ENCODE peak calls at places on chromosomes 2 and 18, in four cellular contexts. U is H1; Y is AML-193; R is stimulated activated CD4-positive, alpha-beta T cell treated with anti-CD3 and anti-CD28 coated beads, Interleukin-1b, Interleukin-23, amount 100 ng/mL, for 1 hour. P is an unnamed sample.

GRCh38 chr2:100919316-100919715 is 82.8 kb upstream of the RPL31 start:
- DNase-seq in Y (no peak), U (no peak), R (no peak), P (no peak)

GRCh38 chr18:24837065-24837464 is 376.6 kb downstream of the HRH4 start:
- DNase-seq in U (no peak), Y (no peak), R (no peak), P (no peak)

GRCh38 chr18:31206787-31207381 is 44.2 kb upstream of the DSC1 start:
- DNase-seq in U (peak), R (no peak), Y (peak), P (no peak)

GRCh38 chr2:105796131-105796638 is 51.5 kb downstream of the NCK2 start:
- DNase-seq in Y (peak), R (no peak), U (no peak), P (no peak)

GRCh38 chr2:233076749-233077148 is 16.6 kb downstream of the INPP5D start:
- DNase-seq in Y (peak), R (no peak), U (no peak), P (no peak)

GRCh38 chr18:53115876-53116585 is 776.0 kb downstream of the DCC start:
- DNase-seq in Y (no peak), R (no peak), U (no peak), P (no peak)

GRCh38 chr18:44356566-44357157 is 324.0 kb upstream of the SETBP1 start:
- DNase-seq in U (no peak), Y (no peak), R (no peak), P (no peak)

GRCh38 chr18:13070460-13070859 is 79.3 kb downstream of the CEP192 start:
- DNase-seq in U (no peak), R (no peak), Y (no peak), P (no peak)

GRCh38 chr2:168208652-168209051 is 38.7 kb downstream of the STK39 start:
- DNase-seq in R (no peak), Y (no peak), U (no peak), P (no peak)

GRCh38 chr18:39491408-39491807 is 1925.8 kb upstream of the CELF4 start:
- DNase-seq in R (no peak), Y (no peak), U (no peak), P (no peak)

GRCh38 chr2:111918383-111918806 is 20.0 kb downstream of the MERTK start:
- DNase-seq in U (no peak), R (no peak), Y (no peak), P (no peak)

GRCh38 chr2:12618576-12618975 is 98.2 kb upstream of the TRIB2 start:
- DNase-seq in U (no peak), Y (no peak), R (no peak), P (no peak)

GRCh38 chr2:129936334-129936934 is 43.0 kb upstream of the RAB6C start:
- DNase-seq in Y (peak), R (no peak), U (no peak), P (no peak)

GRCh38 chr2:132943829-132944228 is 273.8 kb upstream of the LYPD1 start:
- DNase-seq in U (no peak), Y (no peak), R (no peak), P (no peak)

GRCh38 chr2:108588070-108588668 is 53.9 kb downstream of the LIMS1 start:
- DNase-seq in R (no peak), U (no peak), Y (peak), P (peak)

GRCh38 chr2:81589406-81589805 is 1284.9 kb upstream of the LRRTM1 start:
- DNase-seq in Y (no peak), R (no peak), U (no peak), P (no peak)

GRCh38 chr2:88090446-88091283 is 23.0 kb downstream of the SMYD1 start:
- DNase-seq in R (peak), Y (no peak), U (no peak), P (peak)

GRCh38 chr2:46801731-46802664 is 113.6 kb downstream of the MCFD2 start:
- DNase-seq in Y (no peak), R (no peak), U (no peak), P (no peak)

GRCh38 chr2:200810252-200810650 is 1.5 kb upstream of the BZW1 start:
- DNase-seq in R (no peak), Y (peak), U (no peak), P (peak)